ENCODE peak calls at places on chromosomes 6 and 20, in four cellular contexts. B is CD8-positive, alpha-beta T cell; O is lower lobe of right lung; J is A549. K is an unnamed sample.

GRCh38 chr6:37822851-37823682 is 3.5 kb downstream of the ZFAND3 start:
- DNase-seq in B (peak; percentile 39), O (no peak), J (no peak), K (no peak)

GRCh38 chr6:30260036-30260504 is 46.9 kb upstream of the TRIM26 start:
- DNase-seq in B (peak; percentile 27), O (peak; percentile 53), J (no peak), K (no peak)

GRCh38 chr6:15501806-15502450 is 160.9 kb downstream of the DTNBP1 start:
- DNase-seq in B (no peak), O (no peak), J (no peak), K (no peak)

GRCh38 chr20:36472656-36473071 is 68.7 kb upstream of the MYL9 start:
- DNase-seq in B (peak; percentile 26), O (peak; percentile 66), J (peak; percentile 65), K (no peak)

GRCh38 chr6:42137192-42137753 is 5.1 kb downstream of the C6orf132 start:
- DNase-seq in B (no peak), O (no peak), J (no peak), K (no peak)

GRCh38 chr6:111096246-111096645 is 8.9 kb downstream of the SLC16A10 start:
- DNase-seq in B (peak; percentile 60), O (peak; percentile 66), J (no peak), K (no peak)

GRCh38 chr6:2839982-2840793 is 1.5 kb downstream of the SERPINB1 start:
- DNase-seq in B (no peak), O (no peak), J (no peak), K (no peak)

GRCh38 chr20:12153616-12154015 is 235.9 kb downstream of the BTBD3 start:
- DNase-seq in B (no peak), O (no peak), J (no peak), K (no peak)

GRCh38 chr6:124964764-124965105 is 2.5 kb downstream of the RNF217 start:
- DNase-seq in B (no peak), O (no peak), J (no peak), K (no peak)

GRCh38 chr20:49486064-49486463 is 3.6 kb upstream of the KCNB1 start:
- DNase-seq in B (no peak), O (no peak), J (no peak), K (no peak)

GRCh38 chr20:31869942-31870702 is at the start of the genes DUSP15 and TTLL9:
- DNase-seq in B (no peak), O (peak; percentile 61), J (no peak), K (no peak)

GRCh38 chr6:23349521-23350147 is 776.4 kb upstream of the NRSN1 start:
- DNase-seq in B (no peak), O (no peak), J (peak; percentile 35), K (no peak)

GRCh38 chr6:166579234-166579575 is 7.3 kb downstream of the RAMACL start:
- DNase-seq in B (no peak), O (no peak), J (no peak), K (no peak)

GRCh38 chr6:125789576-125790402 is 971 bp upstream of the NCOA7 start:
- DNase-seq in B (peak; percentile 40), O (peak; percentile 64), J (no peak), K (no peak)

GRCh38 chr20:36645998-36646397 is at the start of gene SLA2:
- DNase-seq in B (peak; percentile 76), O (peak; percentile 52), J (no peak), K (no peak)

GRCh38 chr6:73558624-73559398 is 38.0 kb upstream of the EEF1A1 start:
- DNase-seq in B (no peak), O (no peak), J (no peak), K (no peak)

GRCh38 chr20:22791877-22792525 is 207.6 kb upstream of the FOXA2 start:
- DNase-seq in B (no peak), O (no peak), J (no peak), K (no peak)

GRCh38 chr6:33896391-33897192 is 92.8 kb upstream of the MLN start:
- DNase-seq in B (no peak), O (no peak), J (no peak), K (no peak)

GRCh38 chr20:35771367-35771688 is 487 bp upstream of the PHF20 start:
- DNase-seq in B (no peak), O (no peak), J (no peak), K (no peak)

GRCh38 chr6:38176797-38177751 is 357.5 kb downstream of the ZFAND3 start:
- DNase-seq in B (no peak), O (no peak), J (no peak), K (no peak)

GRCh38 chr20:1225729-1226313 is at the start of gene RAD21L1:
- DNase-seq in B (peak; percentile 83), O (peak; percentile 80), J (peak; percentile 92), K (no peak)

GRCh38 chr20:11777861-11778570 is 139.7 kb upstream of the BTBD3 start:
- DNase-seq in B (no peak), O (no peak), J (no peak), K (no peak)

GRCh38 chr20:54985100-54985499 is 509.7 kb downstream of the DOK5 start:
- DNase-seq in B (no peak), O (no peak), J (no peak), K (no peak)

GRCh38 chr20:54981181-54981580 is 505.8 kb downstream of the DOK5 start:
- DNase-seq in B (no peak), O (no peak), J (no peak), K (no peak)

GRCh38 chr20:54984104-54984448 is 508.7 kb downstream of the DOK5 start:
- DNase-seq in B (no peak), O (no peak), J (no peak), K (no peak)

DNA sequence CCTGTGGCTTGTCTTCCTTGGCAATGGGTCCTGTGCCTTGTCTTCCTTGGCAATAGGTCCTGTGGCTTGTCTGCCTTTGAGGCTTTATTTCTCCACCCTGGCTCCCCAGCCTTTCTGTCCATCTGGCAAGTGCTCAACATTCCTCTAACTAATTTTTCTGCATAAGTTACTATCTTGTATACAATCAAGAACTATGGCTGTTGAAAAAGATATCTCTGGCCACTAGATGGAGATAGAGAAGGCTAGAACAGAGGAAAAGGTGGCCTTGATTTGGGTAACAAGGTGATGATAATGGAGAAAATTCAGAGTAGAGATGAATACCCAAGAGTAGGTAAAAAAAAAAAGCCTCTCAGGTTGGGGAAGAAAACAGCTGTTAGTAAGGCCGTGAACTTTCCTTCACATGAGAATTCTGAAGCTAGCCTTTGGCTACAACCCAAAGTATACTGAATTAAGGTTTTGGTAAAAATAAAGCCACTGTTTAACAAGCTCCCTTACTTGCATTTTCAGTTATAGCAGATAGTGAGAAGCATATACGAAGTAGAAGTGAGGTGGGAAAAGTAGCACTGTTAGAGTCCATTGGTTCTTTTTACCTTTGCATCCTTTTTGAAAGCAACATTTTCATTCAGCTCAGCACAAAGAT is 505.0 kb downstream of the DOK5 start:
- DNase-seq in B (no peak), O (no peak), J (no peak), K (no peak)
- TF ChIP-seq CTCF in B (no peak), O (peak; percentile 23), J (peak; percentile 29), K (no peak)

DNA sequence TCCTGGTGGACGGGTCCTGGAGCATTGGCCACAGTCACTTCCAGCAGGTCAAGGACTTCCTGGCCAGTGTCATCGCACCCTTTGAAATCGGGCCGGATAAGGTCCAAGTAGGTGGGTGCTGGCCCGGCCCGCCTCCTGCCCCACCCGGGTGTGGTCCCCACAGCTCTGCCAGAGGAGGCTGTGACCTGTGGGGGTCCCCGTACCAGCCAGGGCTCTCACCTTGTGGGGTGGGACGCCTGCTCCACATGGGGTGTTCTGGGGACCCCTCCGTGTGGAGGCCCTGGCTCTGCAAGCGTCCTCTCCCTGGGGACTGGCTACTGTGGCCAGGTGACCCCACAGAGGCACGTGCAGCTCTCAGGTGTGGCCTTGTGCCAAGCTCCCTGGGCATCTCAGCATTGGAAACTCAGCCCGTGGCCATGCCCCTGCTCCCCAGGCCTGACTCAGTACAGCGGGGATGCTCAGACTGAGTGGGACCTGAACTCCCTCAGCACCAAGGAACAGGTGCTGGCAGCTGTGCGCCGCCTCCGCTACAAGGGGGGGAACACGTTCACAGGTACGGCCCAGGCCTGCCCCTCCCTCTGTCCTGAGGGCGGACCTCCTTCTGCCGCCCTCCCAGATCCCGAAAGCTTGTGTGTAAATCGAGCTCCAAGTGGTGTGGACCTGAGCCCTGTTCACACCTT is 14.7 kb downstream of the COL20A1 start:
- DNase-seq in B (no peak), O (no peak), J (no peak), K (no peak)
- H3K4me3 ChIP-seq in B (no peak overlapping the region), O (no peak overlapping the region), J (no peak overlapping the region), K (no peak overlapping the region)

GRCh38 chr20:57770852-57771746 is 61.3 kb upstream of the PMEPA1 start:
- DNase-seq in B (no peak), O (no peak), J (no peak), K (no peak)
- TF ChIP-seq CTCF in B (no peak), O (no peak), J (no peak), K (no peak)

DNA sequence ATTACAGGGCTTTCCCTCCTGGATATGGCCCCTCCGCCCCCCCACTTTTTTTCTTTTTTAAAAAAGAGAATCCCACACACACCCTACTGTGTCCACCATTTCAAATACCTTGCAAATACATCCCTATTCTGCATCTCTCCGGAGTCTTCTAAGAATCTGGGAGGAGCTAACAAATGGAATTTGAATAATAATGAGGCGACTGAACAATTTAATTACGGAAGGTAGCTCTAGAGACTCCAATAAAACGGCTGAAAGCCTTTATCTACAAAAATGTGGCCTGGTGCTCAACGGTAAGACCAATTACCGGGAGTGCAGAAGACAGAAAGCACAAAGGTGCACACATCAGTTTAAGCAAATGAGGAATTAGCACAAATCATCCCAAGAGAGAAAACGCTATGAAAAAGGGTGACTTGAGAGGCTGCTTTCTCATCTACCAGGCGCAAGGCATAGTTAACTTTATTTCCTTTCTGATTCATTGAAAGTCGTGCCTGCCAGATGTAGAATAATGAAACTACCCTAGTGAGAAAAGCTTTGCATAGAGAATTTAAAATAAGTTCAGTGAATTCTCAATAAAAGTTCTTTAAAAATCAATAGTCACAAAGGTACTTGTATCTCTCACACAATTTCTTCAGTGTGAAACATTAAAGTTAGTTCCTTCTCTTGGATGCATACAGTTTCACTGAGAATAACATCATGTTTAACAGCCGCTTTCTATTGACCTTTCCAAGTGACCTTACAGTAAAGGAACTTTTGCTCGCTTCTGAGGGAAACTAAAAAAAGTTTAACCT is 1.6 kb downstream of the RRAGD start:
- DNase-seq in B (no peak), O (no peak), J (no peak), K (no peak)
- H3K4me3 ChIP-seq in B (peak overlapping the region; percentile 72), O (peak overlapping the region; percentile 81), J (peak overlapping the region; percentile 95), K (peak overlapping the region; percentile 90)

GRCh38 chr6:52416629-52417151 is 3.5 kb upstream of the EFHC1 start:
- DNase-seq in B (peak; percentile 46), O (no peak), J (peak; percentile 40), K (peak; percentile 60)
- TF ChIP-seq CTCF in B (peak; percentile 81), O (peak; percentile 87), J (peak; percentile 79), K (peak; percentile 75)

DNA sequence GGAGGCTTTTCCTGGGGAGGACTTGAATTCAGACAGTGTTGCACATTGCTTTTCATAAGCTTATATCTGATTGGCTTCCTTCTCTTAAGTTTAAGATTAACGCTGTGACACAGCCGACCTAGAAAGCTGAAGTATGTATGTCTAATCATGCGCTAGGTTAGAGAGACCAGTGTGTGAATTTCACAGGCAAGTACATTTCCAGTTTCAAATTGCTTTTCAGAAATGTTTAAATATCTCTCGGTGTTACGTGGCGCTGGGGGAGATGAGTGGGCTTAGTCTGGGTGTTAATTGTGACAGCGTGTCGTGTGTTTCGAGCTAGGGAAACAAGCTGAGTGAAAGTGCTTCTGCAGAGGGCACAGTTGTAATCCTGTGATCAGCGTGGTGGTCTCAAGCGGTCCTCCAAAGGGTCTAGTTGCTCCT is 166.5 kb downstream of the SASH1 start:
- DNase-seq in B (no peak), O (no peak), J (no peak), K (no peak)
- H3K4me3 ChIP-seq in B (no peak overlapping the region), O (peak overlapping the region; percentile 45), J (no peak overlapping the region), K (no peak overlapping the region)